ENCODE peak calls at places on chromosomes 1 and 21, in eight cellular contexts. B, H, O, F, Y, I, V and E are unnamed samples.

GRCh38 chr1:89524369-89525168 is at the start of gene LRRC8B:
- DNase-seq in B (peak), H (peak), O (peak), F (peak), Y (peak), I (peak), V (peak), E (peak)

GRCh38 chr1:183019860-183020259 is 3.4 kb upstream of the LAMC1 start:
- DNase-seq in B (peak), H (no peak), O (no peak), F (no peak), Y (no peak), I (no peak), V (no peak), E (no peak)

GRCh38 chr1:21335750-21336168 is 45.5 kb upstream of the ECE1 start:
- DNase-seq in B (no peak), H (no peak), O (no peak), F (no peak), Y (no peak), I (peak), V (no peak), E (peak)

GRCh38 chr1:45437323-45437722 is 53.6 kb downstream of the TESK2 start:
- DNase-seq in B (no peak), H (no peak), O (no peak), F (no peak), Y (no peak), I (no peak), V (no peak), E (no peak)

GRCh38 chr1:162609306-162609705 is 23.0 kb upstream of the DDR2 start:
- DNase-seq in B (no peak), H (no peak), O (no peak), F (no peak), Y (no peak), I (no peak), V (no peak), E (no peak)

GRCh38 chr1:46180082-46180616 is 3.9 kb upstream of the P3R3URF start:
- DNase-seq in B (peak), H (no peak), O (no peak), F (no peak), Y (no peak), I (no peak), V (peak), E (peak)

GRCh38 chr1:112698366-112699310 is 8.3 kb downstream of the RHOC start:
- DNase-seq in B (no peak), H (no peak), O (no peak), F (no peak), Y (no peak), I (no peak), V (no peak), E (no peak)

GRCh38 chr1:16244650-16245285 is 7.8 kb upstream of the CPLANE2 start:
- DNase-seq in B (no peak), H (no peak), O (no peak), F (no peak), Y (no peak), I (no peak), V (no peak), E (no peak)

GRCh38 chr1:64896546-64896945 is 69.8 kb downstream of the JAK1 start:
- DNase-seq in B (no peak), H (no peak), O (no peak), F (no peak), Y (no peak), I (no peak), V (no peak), E (no peak)

GRCh38 chr1:199194862-199195261 is 556.0 kb downstream of the PTPRC start:
- DNase-seq in B (no peak), H (no peak), O (no peak), F (no peak), Y (no peak), I (no peak), V (no peak), E (no peak)

GRCh38 chr1:6489799-6490180 is 1.7 kb downstream of the PLEKHG5 start:
- DNase-seq in B (peak), H (peak), O (peak), F (peak), Y (peak), I (peak), V (peak), E (no peak)

GRCh38 chr1:8889925-8890785 is 11.7 kb upstream of the ENO1 start:
- DNase-seq in B (no peak), H (no peak), O (peak), F (peak), Y (no peak), I (peak), V (peak), E (peak)

GRCh38 chr1:43359696-43360095 is 915 bp downstream of the CDC20 start:
- DNase-seq in B (no peak), H (no peak), O (no peak), F (no peak), Y (no peak), I (no peak), V (no peak), E (no peak)

GRCh38 chr1:53919675-53920066 is 25.7 kb downstream of the DIO1 start:
- DNase-seq in B (no peak), H (no peak), O (peak), F (peak), Y (no peak), I (no peak), V (no peak), E (no peak)

GRCh38 chr1:186754542-186755150 is 74.1 kb upstream of the PLA2G4A start:
- DNase-seq in B (no peak), H (no peak), O (no peak), F (peak), Y (no peak), I (no peak), V (no peak), E (no peak)

GRCh38 chr1:36151845-36152203 is 2.5 kb upstream of the TRAPPC3 start:
- DNase-seq in B (no peak), H (no peak), O (no peak), F (no peak), Y (peak), I (peak), V (no peak), E (no peak)

GRCh38 chr1:71660417-71660816 is 579.6 kb upstream of the ZRANB2 start:
- DNase-seq in B (no peak), H (no peak), O (no peak), F (no peak), Y (no peak), I (no peak), V (no peak), E (no peak)

GRCh38 chr1:42930178-42931107 is 28.2 kb downstream of the SLC2A1 start:
- DNase-seq in B (no peak), H (no peak), O (no peak), F (no peak), Y (no peak), I (no peak), V (peak), E (no peak)

GRCh38 chr1:190320952-190321351 is 156.7 kb downstream of the BRINP3 start:
- DNase-seq in B (peak), H (peak), O (peak), F (peak), Y (no peak), I (no peak), V (no peak), E (no peak)

GRCh38 chr1:119631433-119632102 is 16.5 kb downstream of the ZNF697 start:
- DNase-seq in B (peak), H (no peak), O (peak), F (peak), Y (no peak), I (peak), V (peak), E (no peak)

GRCh38 chr1:9630331-9631081 is 21.0 kb upstream of the PIK3CD start:
- DNase-seq in B (no peak), H (no peak), O (no peak), F (no peak), Y (peak), I (no peak), V (no peak), E (no peak)

GRCh38 chr1:20029178-20029912 is 40.6 kb upstream of the PLA2G5 start:
- DNase-seq in B (no peak), H (no peak), O (no peak), F (no peak), Y (no peak), I (peak), V (no peak), E (no peak)

GRCh38 chr1:74753104-74753503 is 20.2 kb downstream of the TYW3 start:
- DNase-seq in B (peak), H (no peak), O (no peak), F (no peak), Y (no peak), I (no peak), V (no peak), E (no peak)

GRCh38 chr1:42258218-42258617 is 76.8 kb downstream of the FOXJ3 start:
- DNase-seq in B (no peak), H (no peak), O (no peak), F (no peak), Y (no peak), I (no peak), V (no peak), E (no peak)

GRCh38 chr1:2546515-2547209 is 9.5 kb upstream of the TNFRSF14 start:
- DNase-seq in B (peak), H (peak), O (peak), F (peak), Y (peak), I (peak), V (peak), E (peak)

GRCh38 chr1:229328598-229329362 is 14.1 kb downstream of the CCSAP start:
- DNase-seq in B (no peak), H (no peak), O (no peak), F (no peak), Y (no peak), I (no peak), V (no peak), E (no peak)

GRCh38 chr1:36322786-36323635 is 434 bp downstream of the EVA1B start:
- DNase-seq in B (peak), H (peak), O (peak), F (peak), Y (peak), I (peak), V (no peak), E (no peak)

GRCh38 chr1:67840449-67840848 is 7.2 kb upstream of the GNG12 start:
- DNase-seq in B (peak), H (no peak), O (peak), F (peak), Y (no peak), I (no peak), V (no peak), E (no peak)

GRCh38 chr1:28811369-28811765 is 603 bp upstream of the OPRD1 start:
- DNase-seq in B (no peak), H (no peak), O (no peak), F (no peak), Y (no peak), I (no peak), V (no peak), E (no peak)

GRCh38 chr1:28811766-28812668 is at the start of gene OPRD1:
- DNase-seq in B (peak), H (no peak), O (no peak), F (no peak), Y (no peak), I (no peak), V (no peak), E (no peak)

GRCh38 chr1:28815533-28815932 is 3.6 kb downstream of the OPRD1 start:
- DNase-seq in B (peak), H (no peak), O (no peak), F (no peak), Y (no peak), I (no peak), V (no peak), E (no peak)

GRCh38 chr1:28813931-28814465 is 2.0 kb downstream of the OPRD1 start:
- DNase-seq in B (no peak), H (no peak), O (no peak), F (no peak), Y (no peak), I (no peak), V (no peak), E (no peak)

GRCh38 chr1:28812669-28813468 is 899 bp downstream of the OPRD1 start:
- DNase-seq in B (no peak), H (no peak), O (no peak), F (no peak), Y (no peak), I (no peak), V (no peak), E (no peak)
- H3K27ac ChIP-seq in B (no peak), H (no peak), O (no peak), F (no peak), Y (no peak), I (no peak), V (no peak), E (no peak)

DNA sequence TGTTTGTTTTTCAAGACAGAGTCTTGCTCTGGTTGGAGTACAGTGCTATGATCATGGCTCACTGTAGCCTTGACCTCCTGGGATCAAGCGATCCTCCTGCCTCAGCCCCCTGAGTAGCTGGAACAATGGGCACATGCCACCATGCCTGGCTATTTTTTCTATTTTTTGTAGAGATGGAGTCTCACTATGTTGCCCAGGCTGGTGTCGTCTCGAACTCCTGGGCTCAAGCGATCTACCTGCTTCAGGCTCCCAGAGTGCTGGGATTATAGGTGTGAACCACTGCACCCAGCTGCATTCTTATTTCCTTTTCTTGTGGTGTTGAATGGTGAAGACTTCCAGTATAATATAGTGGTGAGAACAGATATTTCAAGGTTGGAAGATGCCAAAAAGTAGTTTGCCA is 28.0 kb downstream of the B3GALT5 start:
- DNase-seq in B (no peak), H (no peak), O (no peak), F (no peak), Y (no peak), I (no peak), V (no peak), E (no peak)
- H3K27ac ChIP-seq in B (no peak), H (no peak), O (no peak), F (no peak), Y (no peak), I (no peak), V (no peak), E (no peak)

GRCh38 chr1:32754282-32755097 is 51.9 kb upstream of the SYNC start:
- DNase-seq in B (peak), H (peak), O (no peak), F (peak), Y (peak), I (no peak), V (peak), E (no peak)
- H3K27ac ChIP-seq in B (peak), H (peak), O (no peak), F (peak), Y (no peak), I (no peak), V (peak), E (no peak)

GRCh38 chr1:204217648-204218000 is 3.8 kb upstream of the GOLT1A start:
- DNase-seq in B (no peak), H (no peak), O (no peak), F (no peak), Y (no peak), I (no peak), V (no peak), E (no peak)

GRCh38 chr1:204216236-204216635 is 2.4 kb upstream of the GOLT1A start:
- DNase-seq in B (no peak), H (no peak), O (no peak), F (no peak), Y (no peak), I (no peak), V (no peak), E (no peak)

GRCh38 chr1:204216880-204217647 is 3.3 kb upstream of the GOLT1A start:
- DNase-seq in B (no peak), H (no peak), O (no peak), F (no peak), Y (no peak), I (no peak), V (no peak), E (no peak)

GRCh38 chr1:204220217-204220616 is 6.4 kb upstream of the GOLT1A start:
- DNase-seq in B (no peak), H (no peak), O (no peak), F (no peak), Y (no peak), I (no peak), V (no peak), E (no peak)

DNA sequence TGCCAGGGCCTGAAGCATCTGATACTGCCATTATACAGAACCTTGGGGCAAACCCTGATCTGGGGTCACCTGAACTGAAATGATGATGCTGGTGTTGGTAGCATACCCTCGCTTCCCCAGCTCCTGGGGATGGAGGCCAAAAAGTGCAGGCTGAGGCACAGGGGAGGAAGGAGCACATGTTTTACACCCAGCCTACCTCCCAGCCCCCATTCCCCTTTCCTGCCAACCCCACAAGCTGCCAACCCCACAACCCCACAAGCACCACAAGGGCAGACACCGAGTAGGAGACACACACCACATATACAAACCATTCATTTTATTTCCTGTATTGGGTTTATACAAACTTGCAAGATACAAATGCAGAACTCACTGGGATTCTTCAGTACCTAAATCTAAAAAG is 4.8 kb upstream of the GOLT1A start:
- DNase-seq in B (no peak), H (no peak), O (no peak), F (no peak), Y (no peak), I (no peak), V (no peak), E (no peak)
- H3K27ac ChIP-seq in B (no peak), H (no peak), O (no peak), F (no peak), Y (no peak), I (no peak), V (no peak), E (no peak)

GRCh38 chr1:214546886-214547641 is 4.3 kb downstream of the PTPN14 start:
- DNase-seq in B (no peak), H (no peak), O (no peak), F (no peak), Y (no peak), I (no peak), V (no peak), E (no peak)
- H3K27ac ChIP-seq in B (no peak), H (no peak), O (no peak), F (peak), Y (no peak), I (no peak), V (no peak), E (no peak)

DNA sequence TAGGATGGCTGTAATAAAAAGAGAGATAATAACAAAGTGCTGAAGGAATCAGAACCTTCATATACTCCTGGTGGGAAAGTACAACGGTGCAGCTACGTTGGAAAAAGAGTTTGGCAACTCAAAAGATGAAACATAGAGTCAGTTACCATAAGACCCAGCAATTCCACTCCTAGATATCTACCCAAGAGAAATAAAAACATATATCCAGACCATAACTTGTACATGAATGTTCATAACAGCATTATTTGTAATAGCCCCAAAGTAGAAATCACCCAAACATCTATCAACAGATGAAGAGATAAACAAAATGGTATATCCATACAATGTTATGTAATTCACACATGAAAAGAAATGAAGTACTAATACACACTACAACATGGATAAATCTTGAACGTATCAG is 30.5 kb upstream of the DNAH14 start:
- DNase-seq in B (no peak), H (no peak), O (no peak), F (no peak), Y (no peak), I (no peak), V (no peak), E (no peak)
- H3K27ac ChIP-seq in B (no peak), H (no peak), O (no peak), F (no peak), Y (no peak), I (no peak), V (no peak), E (no peak)

GRCh38 chr21:27719226-27719625 is 752.3 kb upstream of the ADAMTS5 start:
- DNase-seq in B (no peak), H (no peak), O (no peak), F (no peak), Y (no peak), I (no peak), V (no peak), E (no peak)

GRCh38 chr21:27715131-27715530 is 748.2 kb upstream of the ADAMTS5 start:
- DNase-seq in B (no peak), H (no peak), O (no peak), F (no peak), Y (no peak), I (no peak), V (no peak), E (no peak)

DNA sequence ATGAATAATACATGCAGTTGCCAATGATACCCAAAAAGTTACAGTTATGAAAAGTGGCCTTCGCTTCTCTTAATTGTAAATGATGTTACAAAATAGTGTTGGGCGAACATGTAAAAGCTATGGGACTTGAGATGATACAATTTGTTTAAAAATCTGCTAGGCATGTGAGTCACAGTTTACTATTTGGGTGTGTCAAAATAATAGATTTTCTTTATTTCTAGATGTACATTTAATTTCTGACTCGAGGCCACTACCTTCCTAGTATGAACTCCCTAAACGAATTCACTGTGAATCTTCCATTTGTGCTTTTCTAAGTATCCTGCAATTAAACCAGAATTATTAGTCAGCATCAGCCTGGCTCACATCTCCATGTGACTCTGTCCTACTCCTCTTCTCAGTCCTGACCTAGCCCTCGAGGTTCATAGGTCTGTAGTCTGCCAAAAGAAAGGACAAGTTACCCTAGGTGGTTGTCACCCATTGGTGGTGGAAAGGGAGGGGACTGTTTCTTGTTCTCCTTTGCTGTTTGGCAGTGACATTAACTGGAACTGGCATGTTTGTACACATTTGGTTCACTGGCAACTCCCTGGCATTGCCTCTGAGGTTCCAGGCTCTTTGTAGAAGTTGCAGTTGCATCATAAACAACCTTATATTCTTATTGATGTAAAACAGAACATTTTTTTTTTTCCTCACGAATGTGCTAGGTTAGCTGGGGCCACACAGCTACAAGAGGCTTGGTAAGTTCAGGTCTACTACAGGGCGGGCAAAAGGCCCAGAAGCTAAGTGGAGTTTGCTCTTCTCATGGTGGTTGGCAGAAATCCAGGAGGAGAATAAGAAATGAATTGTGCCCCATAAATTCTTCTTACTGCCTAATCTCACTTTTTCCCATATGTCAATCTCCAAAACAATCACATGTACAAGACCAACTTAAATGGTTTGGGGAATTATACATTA is 746.5 kb upstream of the ADAMTS5 start:
- DNase-seq in B (no peak), H (no peak), O (no peak), F (no peak), Y (no peak), I (no peak), V (no peak), E (no peak)
- H3K27ac ChIP-seq in B (no peak), H (no peak), O (no peak), F (no peak), Y (no peak), I (no peak), V (no peak), E (no peak)